ENCODE peak calls at places on chromosomes 13 and 19, in five cellular contexts. L is endothelial cell of umbilical vein; X is germinal center; T is GM03348; U is activated CD8-positive, alpha-beta memory T cell treated with anti-CD3 and anti-CD28 coated beads for 48 hours. W is an unnamed sample.

GRCh38 chr19:10961073-10961762 is 388 bp downstream of the SMARCA4 start:
- DNase-seq in L (no peak), X (peak; percentile 43), T (no peak), U (peak; percentile 25), W (no peak)

GRCh38 chr13:48723168-48723567 is 69.4 kb downstream of the CYSLTR2 start:
- DNase-seq in L (no peak), X (no peak), T (no peak), U (no peak), W (no peak)

GRCh38 chr13:38662362-38662761 is 24.5 kb upstream of the FREM2 start:
- DNase-seq in L (no peak), X (no peak), T (peak; percentile 12), U (no peak), W (no peak)

GRCh38 chr19:33458807-33459206 is 62.8 kb downstream of the PEPD start:
- DNase-seq in L (no peak), X (no peak), T (no peak), U (no peak), W (no peak)

GRCh38 chr19:1767464-1767933 is 14.2 kb downstream of the ONECUT3 start:
- DNase-seq in L (peak; percentile 24), X (peak; percentile 90), T (peak; percentile 91), U (peak; percentile 51), W (peak; percentile 93)

GRCh38 chr19:46602392-46603194 is 1.5 kb downstream of the CALM3 start:
- DNase-seq in L (no peak), X (no peak), T (peak; percentile 51), U (no peak), W (peak; percentile 7)

GRCh38 chr13:45928196-45928595 is 76.6 kb upstream of the SIAH3 start:
- DNase-seq in L (no peak), X (no peak), T (no peak), U (no peak), W (no peak)

GRCh38 chr13:111325146-111325890 is 4.9 kb downstream of the TEX29 start:
- DNase-seq in L (no peak), X (no peak), T (no peak), U (no peak), W (no peak)

GRCh38 chr13:22243519-22244197 is 572.8 kb downstream of the FGF9 start:
- DNase-seq in L (no peak), X (no peak), T (no peak), U (no peak), W (no peak)

GRCh38 chr13:97388385-97388784 is 45.6 kb upstream of the RAP2A start:
- DNase-seq in L (no peak), X (no peak), T (no peak), U (no peak), W (no peak)

GRCh38 chr13:98482476-98483444 is 94.1 kb downstream of the STK24 start:
- DNase-seq in L (peak; percentile 87), X (no peak), T (peak; percentile 75), U (no peak), W (peak; percentile 46)

GRCh38 chr19:42287017-42287825 is 14.7 kb upstream of the PRR19 start:
- DNase-seq in L (no peak), X (no peak), T (no peak), U (no peak), W (no peak)

GRCh38 chr19:14507704-14508246 is 10.4 kb downstream of the DNAJB1 start:
- DNase-seq in L (peak; percentile 63), X (no peak), T (peak; percentile 8), U (no peak), W (no peak)

GRCh38 chr19:2726160-2726855 is 5.1 kb upstream of the DIRAS1 start:
- DNase-seq in L (no peak), X (no peak), T (no peak), U (no peak), W (no peak)

GRCh38 chr13:26562538-26562890 is 5.0 kb downstream of the WASF3 start:
- DNase-seq in L (no peak), X (no peak), T (no peak), U (no peak), W (no peak)

GRCh38 chr13:98984118-98984517 is 6.3 kb upstream of the DOCK9 start:
- DNase-seq in L (no peak), X (no peak), T (no peak), U (no peak), W (no peak)

GRCh38 chr19:11381535-11382369 is 2.4 kb downstream of the EPOR start:
- DNase-seq in L (peak; percentile 81), X (peak; percentile 82), T (peak; percentile 60), U (peak; percentile 68), W (peak; percentile 90)

GRCh38 chr19:7229735-7230134 is 64.5 kb downstream of the INSR start:
- DNase-seq in L (no peak), X (no peak), T (no peak), U (no peak), W (no peak)

GRCh38 chr19:33177417-33177976 is 16.6 kb upstream of the LRP3 start:
- DNase-seq in L (no peak), X (no peak), T (no peak), U (no peak), W (peak; percentile 55)

GRCh38 chr13:43357435-43358065 is 334.2 kb downstream of the DNAJC15 start:
- DNase-seq in L (no peak), X (no peak), T (no peak), U (no peak), W (no peak)

GRCh38 chr19:45016388-45017314 is 15.4 kb downstream of the RELB start:
- DNase-seq in L (peak; percentile 74), X (peak; percentile 81), T (peak; percentile 89), U (peak; percentile 37), W (peak; percentile 89)

GRCh38 chr13:24997367-24997967 is 98.5 kb upstream of the PABPC3 start:
- DNase-seq in L (peak; percentile 29), X (peak; percentile 14), T (peak; percentile 42), U (no peak), W (peak; percentile 27)

GRCh38 chr13:103282571-103283450 is 216.6 kb upstream of the SLC10A2 start:
- DNase-seq in L (no peak), X (no peak), T (no peak), U (no peak), W (no peak)

GRCh38 chr13:100560498-100561215 is 27.9 kb downstream of the GGACT start:
- DNase-seq in L (no peak), X (no peak), T (no peak), U (no peak), W (no peak)

GRCh38 chr19:2578391-2578826 is 102.5 kb downstream of the GADD45B start:
- DNase-seq in L (peak; percentile 76), X (no peak), T (peak; percentile 80), U (no peak), W (no peak)

GRCh38 chr13:88958821-88959220 is 1287.7 kb downstream of the SLITRK5 start:
- DNase-seq in L (no peak), X (no peak), T (no peak), U (no peak), W (no peak)

GRCh38 chr19:18955042-18955441 is 14.0 kb upstream of the HOMER3 start:
- DNase-seq in L (no peak), X (no peak), T (no peak), U (no peak), W (no peak)

GRCh38 chr13:26707122-26708006 is 53.2 kb downstream of the GPR12 start:
- DNase-seq in L (peak; percentile 41), X (peak; percentile 32), T (peak; percentile 79), U (no peak), W (peak; percentile 42)

GRCh38 chr13:29538625-29538976 is 56.9 kb downstream of the SLC7A1 start:
- DNase-seq in L (no peak), X (no peak), T (peak; percentile 24), U (no peak), W (no peak)

GRCh38 chr13:111211789-111212516 is 96.8 kb downstream of the ARHGEF7 start:
- DNase-seq in L (peak; percentile 55), X (no peak), T (no peak), U (no peak), W (no peak)

GRCh38 chr19:49133621-49134454 is 14.5 kb downstream of the PPFIA3 start:
- DNase-seq in L (peak; percentile 54), X (peak; percentile 54), T (no peak), U (no peak), W (no peak)

GRCh38 chr19:48330012-48330681 is 4.8 kb downstream of the EMP3 start:
- DNase-seq in L (peak; percentile 15), X (peak; percentile 86), T (no peak), U (no peak), W (peak; percentile 75)

GRCh38 chr19:42249149-42249750 is 5.7 kb downstream of the ERF start:
- DNase-seq in L (no peak), X (no peak), T (no peak), U (no peak), W (no peak)